ENCODE peak calls at places on chromosomes 4 and X, in six cellular contexts. One of them, this sample, is unnamed.

GRCh38 chr4:41360214-41360910 is 103.6 kb downstream of the UCHL1 start:
- DNase-seq in NCI-H1436: peak; percentile 76
- DNase-seq in GM03348: peak; percentile 90
- DNase-seq in RCC 7860: no peak
- DNase-seq in SIG-M5: no peak
- DNase-seq in effector memory CD8-positive, alpha-beta T cell: no peak
- DNase-seq in this sample: no peak

GRCh38 chr4:145979160-145979559 is 40.5 kb upstream of the ZNF827 start:
- DNase-seq in NCI-H1436: no peak
- DNase-seq in GM03348: no peak
- DNase-seq in RCC 7860: no peak
- DNase-seq in SIG-M5: no peak
- DNase-seq in effector memory CD8-positive, alpha-beta T cell: no peak
- DNase-seq in this sample: no peak

GRCh38 chr4:125392683-125393082 is 77.9 kb downstream of the FAT4 start:
- DNase-seq in NCI-H1436: no peak
- DNase-seq in GM03348: no peak
- DNase-seq in RCC 7860: no peak
- DNase-seq in SIG-M5: no peak
- DNase-seq in effector memory CD8-positive, alpha-beta T cell: no peak
- DNase-seq in this sample: no peak

GRCh38 chr4:7323872-7324650 is 110.7 kb downstream of the PSAPL1 start:
- DNase-seq in NCI-H1436: no peak
- DNase-seq in GM03348: no peak
- DNase-seq in RCC 7860: peak; percentile 44
- DNase-seq in SIG-M5: no peak
- DNase-seq in effector memory CD8-positive, alpha-beta T cell: peak; percentile 42
- DNase-seq in this sample: no peak

GRCh38 chr4:81712714-81713113 is 241.0 kb upstream of the RASGEF1B start:
- DNase-seq in NCI-H1436: no peak
- DNase-seq in GM03348: no peak
- DNase-seq in RCC 7860: no peak
- DNase-seq in SIG-M5: no peak
- DNase-seq in effector memory CD8-positive, alpha-beta T cell: no peak
- DNase-seq in this sample: no peak

GRCh38 chr4:749771-750666 is 44.4 kb downstream of the PCGF3 start:
- DNase-seq in NCI-H1436: no peak
- DNase-seq in GM03348: peak; percentile 45
- DNase-seq in RCC 7860: no peak
- DNase-seq in SIG-M5: no peak
- DNase-seq in effector memory CD8-positive, alpha-beta T cell: no peak
- DNase-seq in this sample: peak; percentile 64

GRCh38 chr4:92059615-92060014 is 244.2 kb upstream of the GRID2 start:
- DNase-seq in NCI-H1436: no peak
- DNase-seq in GM03348: no peak
- DNase-seq in RCC 7860: no peak
- DNase-seq in SIG-M5: no peak
- DNase-seq in effector memory CD8-positive, alpha-beta T cell: no peak
- DNase-seq in this sample: no peak

GRCh38 chr4:16253127-16253960 is 27.1 kb upstream of the TAPT1 start:
- DNase-seq in NCI-H1436: no peak
- DNase-seq in GM03348: peak; percentile 80
- DNase-seq in RCC 7860: peak; percentile 66
- DNase-seq in SIG-M5: no peak
- DNase-seq in effector memory CD8-positive, alpha-beta T cell: no peak
- DNase-seq in this sample: no peak

GRCh38 chrX:152897216-152898144 is at the start of gene ZNF185:
- DNase-seq in NCI-H1436: peak; percentile 25
- DNase-seq in GM03348: peak; percentile 26
- DNase-seq in RCC 7860: peak; percentile 22
- DNase-seq in SIG-M5: no peak
- DNase-seq in effector memory CD8-positive, alpha-beta T cell: no peak
- DNase-seq in this sample: no peak

GRCh38 chrX:137684591-137684990 is 118.7 kb downstream of the ZIC3 start:
- DNase-seq in NCI-H1436: no peak
- DNase-seq in GM03348: no peak
- DNase-seq in RCC 7860: no peak
- DNase-seq in SIG-M5: no peak
- DNase-seq in effector memory CD8-positive, alpha-beta T cell: no peak
- DNase-seq in this sample: no peak

GRCh38 chr4:68271851-68272756 is 26.6 kb upstream of the TMPRSS11B start:
- DNase-seq in NCI-H1436: peak; percentile 33
- DNase-seq in GM03348: peak; percentile 74
- DNase-seq in RCC 7860: peak; percentile 44
- DNase-seq in SIG-M5: no peak
- DNase-seq in effector memory CD8-positive, alpha-beta T cell: no peak
- DNase-seq in this sample: peak; percentile 32

GRCh38 chr4:168817418-168817817 is 192.6 kb downstream of the CBR4 start:
- DNase-seq in NCI-H1436: no peak
- DNase-seq in GM03348: no peak
- DNase-seq in RCC 7860: no peak
- DNase-seq in SIG-M5: no peak
- DNase-seq in effector memory CD8-positive, alpha-beta T cell: no peak
- DNase-seq in this sample: no peak

GRCh38 chrX:69124108-69124507 is 41.1 kb downstream of the PJA1 start:
- DNase-seq in NCI-H1436: no peak
- DNase-seq in GM03348: peak; percentile 33
- DNase-seq in RCC 7860: no peak
- DNase-seq in SIG-M5: no peak
- DNase-seq in effector memory CD8-positive, alpha-beta T cell: no peak
- DNase-seq in this sample: no peak

GRCh38 chrX:136963973-136964372 is 69.8 kb downstream of the GPR101 start:
- DNase-seq in NCI-H1436: no peak
- DNase-seq in GM03348: no peak
- DNase-seq in RCC 7860: no peak
- DNase-seq in SIG-M5: no peak
- DNase-seq in effector memory CD8-positive, alpha-beta T cell: no peak
- DNase-seq in this sample: no peak

GRCh38 chrX:41906515-41907165 is 16.7 kb downstream of the CASK start:
- DNase-seq in NCI-H1436: no peak
- DNase-seq in GM03348: no peak
- DNase-seq in RCC 7860: peak; percentile 58
- DNase-seq in SIG-M5: no peak
- DNase-seq in effector memory CD8-positive, alpha-beta T cell: no peak
- DNase-seq in this sample: no peak

GRCh38 chr4:25180524-25181131 is 20.4 kb upstream of the SEPSECS start:
- DNase-seq in NCI-H1436: no peak
- DNase-seq in GM03348: peak; percentile 49
- DNase-seq in RCC 7860: peak; percentile 22
- DNase-seq in SIG-M5: no peak
- DNase-seq in effector memory CD8-positive, alpha-beta T cell: peak; percentile 29
- DNase-seq in this sample: no peak

GRCh38 chr4:153962311-153963039 is 173.6 kb upstream of the SFRP2 start:
- DNase-seq in NCI-H1436: no peak
- DNase-seq in GM03348: no peak
- DNase-seq in RCC 7860: no peak
- DNase-seq in SIG-M5: no peak
- DNase-seq in effector memory CD8-positive, alpha-beta T cell: no peak
- DNase-seq in this sample: no peak

GRCh38 chr4:26384380-26385057 is 63.7 kb downstream of the RBPJ start:
- DNase-seq in NCI-H1436: no peak
- DNase-seq in GM03348: no peak
- DNase-seq in RCC 7860: no peak
- DNase-seq in SIG-M5: no peak
- DNase-seq in effector memory CD8-positive, alpha-beta T cell: no peak
- DNase-seq in this sample: no peak

GRCh38 chr4:86993909-86994672 is 59.3 kb downstream of the AFF1 start:
- DNase-seq in NCI-H1436: no peak
- DNase-seq in GM03348: no peak
- DNase-seq in RCC 7860: no peak
- DNase-seq in SIG-M5: no peak
- DNase-seq in effector memory CD8-positive, alpha-beta T cell: no peak
- DNase-seq in this sample: no peak

GRCh38 chr4:82948647-82949204 is 48.2 kb downstream of the THAP9 start:
- DNase-seq in NCI-H1436: no peak
- DNase-seq in GM03348: no peak
- DNase-seq in RCC 7860: peak; percentile 5
- DNase-seq in SIG-M5: no peak
- DNase-seq in effector memory CD8-positive, alpha-beta T cell: no peak
- DNase-seq in this sample: peak; percentile 9

GRCh38 chr4:155674669-155675071 is 8.0 kb downstream of the GUCY1A1 start:
- DNase-seq in NCI-H1436: no peak
- DNase-seq in GM03348: no peak
- DNase-seq in RCC 7860: no peak
- DNase-seq in SIG-M5: no peak
- DNase-seq in effector memory CD8-positive, alpha-beta T cell: no peak
- DNase-seq in this sample: no peak

GRCh38 chr4:127291316-127291715 is 341.4 kb upstream of the INTU start:
- DNase-seq in NCI-H1436: no peak
- DNase-seq in GM03348: no peak
- DNase-seq in RCC 7860: no peak
- DNase-seq in SIG-M5: no peak
- DNase-seq in effector memory CD8-positive, alpha-beta T cell: no peak
- DNase-seq in this sample: no peak

GRCh38 chr4:133638702-133639101 is 489.6 kb downstream of the PCDH10 start:
- DNase-seq in NCI-H1436: no peak
- DNase-seq in GM03348: no peak
- DNase-seq in RCC 7860: no peak
- DNase-seq in SIG-M5: no peak
- DNase-seq in effector memory CD8-positive, alpha-beta T cell: no peak
- DNase-seq in this sample: no peak

GRCh38 chr4:5451243-5451642 is 257.1 kb downstream of the EVC2 start:
- DNase-seq in NCI-H1436: no peak
- DNase-seq in GM03348: no peak
- DNase-seq in RCC 7860: no peak
- DNase-seq in SIG-M5: no peak
- DNase-seq in effector memory CD8-positive, alpha-beta T cell: no peak
- DNase-seq in this sample: no peak

GRCh38 chr4:2832309-2832980 is 11.2 kb upstream of the ADD1 start:
- DNase-seq in NCI-H1436: no peak
- DNase-seq in GM03348: no peak
- DNase-seq in RCC 7860: no peak
- DNase-seq in SIG-M5: no peak
- DNase-seq in effector memory CD8-positive, alpha-beta T cell: no peak
- DNase-seq in this sample: no peak

GRCh38 chr4:118338981-118339765 is 13.6 kb downstream of the PRSS12 start:
- DNase-seq in NCI-H1436: no peak
- DNase-seq in GM03348: peak; percentile 38
- DNase-seq in RCC 7860: no peak
- DNase-seq in SIG-M5: no peak
- DNase-seq in effector memory CD8-positive, alpha-beta T cell: no peak
- DNase-seq in this sample: no peak

GRCh38 chr4:16067515-16067914 is 16.3 kb downstream of the PROM1 start:
- DNase-seq in NCI-H1436: no peak
- DNase-seq in GM03348: no peak
- DNase-seq in RCC 7860: no peak
- DNase-seq in SIG-M5: no peak
- DNase-seq in effector memory CD8-positive, alpha-beta T cell: no peak
- DNase-seq in this sample: no peak

GRCh38 chr4:110196206-110196870 is 2.1 kb downstream of the ELOVL6 start:
- DNase-seq in NCI-H1436: peak; percentile 13
- DNase-seq in GM03348: peak; percentile 64
- DNase-seq in RCC 7860: peak; percentile 24
- DNase-seq in SIG-M5: no peak
- DNase-seq in effector memory CD8-positive, alpha-beta T cell: peak; percentile 11
- DNase-seq in this sample: no peak

GRCh38 chr4:105992641-105993305 is 97.5 kb downstream of the NPNT start:
- DNase-seq in NCI-H1436: no peak
- DNase-seq in GM03348: no peak
- DNase-seq in RCC 7860: peak; percentile 89
- DNase-seq in SIG-M5: no peak
- DNase-seq in effector memory CD8-positive, alpha-beta T cell: no peak
- DNase-seq in this sample: no peak

GRCh38 chrX:73855546-73855945 is 292.5 kb downstream of the CHIC1 start:
- DNase-seq in NCI-H1436: peak; percentile 62
- DNase-seq in GM03348: peak; percentile 55
- DNase-seq in RCC 7860: peak; percentile 28
- DNase-seq in SIG-M5: no peak
- DNase-seq in effector memory CD8-positive, alpha-beta T cell: peak; percentile 41
- DNase-seq in this sample: peak; percentile 58

GRCh38 chr4:176065365-176066249 is at the start of gene WDR17:
- DNase-seq in NCI-H1436: peak; percentile 98
- DNase-seq in GM03348: peak; percentile 72
- DNase-seq in RCC 7860: peak; percentile 54
- DNase-seq in SIG-M5: peak; percentile 62
- DNase-seq in effector memory CD8-positive, alpha-beta T cell: peak; percentile 21
- DNase-seq in this sample: peak; percentile 24

GRCh38 chr4:183816882-183817509 is 88.1 kb upstream of the STOX2 start:
- DNase-seq in NCI-H1436: no peak
- DNase-seq in GM03348: no peak
- DNase-seq in RCC 7860: peak; percentile 80
- DNase-seq in SIG-M5: no peak
- DNase-seq in effector memory CD8-positive, alpha-beta T cell: no peak
- DNase-seq in this sample: no peak

GRCh38 chrX:53666171-53666570 is 20.3 kb downstream of the HUWE1 start:
- DNase-seq in NCI-H1436: no peak
- DNase-seq in GM03348: no peak
- DNase-seq in RCC 7860: no peak
- DNase-seq in SIG-M5: no peak
- DNase-seq in effector memory CD8-positive, alpha-beta T cell: no peak
- DNase-seq in this sample: no peak

GRCh38 chrX:48831909-48832291 is 3.5 kb downstream of the PCSK1N start:
- DNase-seq in NCI-H1436: no peak
- DNase-seq in GM03348: no peak
- DNase-seq in RCC 7860: no peak
- DNase-seq in SIG-M5: no peak
- DNase-seq in effector memory CD8-positive, alpha-beta T cell: no peak
- DNase-seq in this sample: no peak

GRCh38 chrX:132983496-132983895 is 25.1 kb upstream of the HS6ST2 start:
- DNase-seq in NCI-H1436: no peak
- DNase-seq in GM03348: no peak
- DNase-seq in RCC 7860: no peak
- DNase-seq in SIG-M5: no peak
- DNase-seq in effector memory CD8-positive, alpha-beta T cell: no peak
- DNase-seq in this sample: no peak

GRCh38 chr4:25509656-25510055 is 132.6 kb downstream of the ANAPC4 start:
- DNase-seq in NCI-H1436: no peak
- DNase-seq in GM03348: no peak
- DNase-seq in RCC 7860: no peak
- DNase-seq in SIG-M5: no peak
- DNase-seq in effector memory CD8-positive, alpha-beta T cell: no peak
- DNase-seq in this sample: no peak

GRCh38 chrX:24478516-24478915 is 13.4 kb downstream of the PDK3 start:
- DNase-seq in NCI-H1436: no peak
- DNase-seq in GM03348: no peak
- DNase-seq in RCC 7860: no peak
- DNase-seq in SIG-M5: no peak
- DNase-seq in effector memory CD8-positive, alpha-beta T cell: no peak
- DNase-seq in this sample: no peak

GRCh38 chr4:94373752-94374151 is 31.1 kb upstream of the HPGDS start:
- DNase-seq in NCI-H1436: no peak
- DNase-seq in GM03348: no peak
- DNase-seq in RCC 7860: no peak
- DNase-seq in SIG-M5: no peak
- DNase-seq in effector memory CD8-positive, alpha-beta T cell: no peak
- DNase-seq in this sample: no peak

GRCh38 chr4:141569141-141569540 is 67.2 kb upstream of the IL15 start:
- DNase-seq in NCI-H1436: no peak
- DNase-seq in GM03348: peak; percentile 7
- DNase-seq in RCC 7860: peak; percentile 29
- DNase-seq in SIG-M5: no peak
- DNase-seq in effector memory CD8-positive, alpha-beta T cell: no peak
- DNase-seq in this sample: no peak